ENCODE peak calls at places on chromosomes 13 and 19, in four cellular contexts. U is hepatocyte, B is astrocyte of the spinal cord, D is GM12865. J is an unnamed sample.

GRCh38 chr13:90710355-90710754 is 637.1 kb upstream of the MIR17HG start:
- DNase-seq in D (no peak), U (no peak), B (peak; percentile 41), J (no peak)

GRCh38 chr13:98959775-98960325 is 18.0 kb downstream of the DOCK9 start:
- DNase-seq in U (no peak), D (no peak), B (no peak), J (no peak)

GRCh38 chr13:31051999-31052398 is 109.7 kb downstream of the HSPH1 start:
- DNase-seq in B (no peak), D (no peak), U (no peak), J (no peak)

GRCh38 chr19:56111601-56112312 is 9.3 kb downstream of the ZNF787 start:
- DNase-seq in D (peak; percentile 83), U (no peak), B (no peak), J (no peak)

GRCh38 chr13:72651196-72651595 is 76.2 kb downstream of the MZT1 start:
- DNase-seq in B (no peak), U (peak; percentile 7), D (no peak), J (no peak)

GRCh38 chr13:97724450-97724849 is 229.0 kb upstream of the IPO5 start:
- DNase-seq in U (no peak), D (no peak), B (peak; percentile 18), J (no peak)

GRCh38 chr13:106680796-106681482 is 113.0 kb upstream of the ARGLU1 start:
- DNase-seq in U (no peak), B (no peak), D (no peak), J (no peak)

GRCh38 chr19:57664269-57665127 is 4.2 kb upstream of the ZSCAN4 start:
- DNase-seq in D (no peak), U (peak; percentile 78), B (peak; percentile 61), J (peak; percentile 63)

GRCh38 chr19:8145969-8146368 is 3.4 kb downstream of the FBN3 start:
- DNase-seq in B (no peak), U (no peak), D (no peak), J (no peak)

GRCh38 chr13:86856996-86857395 is 814.2 kb upstream of the SLITRK5 start:
- DNase-seq in B (peak; percentile 54), U (no peak), D (no peak), J (peak; percentile 5)

GRCh38 chr13:44575741-44576395 is at the start of gene TSC22D1:
- DNase-seq in B (peak; percentile 53), U (peak; percentile 58), D (peak; percentile 73), J (peak; percentile 60)

GRCh38 chr19:9914001-9914314 is 22.4 kb downstream of the OLFM2 start:
- DNase-seq in D (no peak), U (no peak), B (no peak), J (no peak)

GRCh38 chr13:26074706-26075105 is 22.9 kb upstream of the SHISA2 start:
- DNase-seq in D (no peak), B (peak; percentile 12), U (peak; percentile 13), J (no peak)
- TF ChIP-seq CTCF in D (no peak), B (peak; percentile 26), U (no peak), J (peak; percentile 14)

GRCh38 chr13:114066956-114067355 is 65.5 kb downstream of the RASA3 start:
- DNase-seq in B (no peak), U (no peak), D (no peak), J (no peak)

GRCh38 chr13:114065926-114066774 is 66.3 kb downstream of the RASA3 start:
- DNase-seq in B (no peak), U (no peak), D (peak; percentile 73), J (no peak)

GRCh38 chr13:114064516-114065140 is 67.8 kb downstream of the RASA3 start:
- DNase-seq in B (peak; percentile 51), U (no peak), D (peak; percentile 55), J (peak; percentile 66)

GRCh38 chr13:114063545-114064515 is 68.6 kb downstream of the RASA3 start:
- DNase-seq in D (peak; percentile 65), U (no peak), B (peak; percentile 71), J (peak; percentile 90)

DNA sequence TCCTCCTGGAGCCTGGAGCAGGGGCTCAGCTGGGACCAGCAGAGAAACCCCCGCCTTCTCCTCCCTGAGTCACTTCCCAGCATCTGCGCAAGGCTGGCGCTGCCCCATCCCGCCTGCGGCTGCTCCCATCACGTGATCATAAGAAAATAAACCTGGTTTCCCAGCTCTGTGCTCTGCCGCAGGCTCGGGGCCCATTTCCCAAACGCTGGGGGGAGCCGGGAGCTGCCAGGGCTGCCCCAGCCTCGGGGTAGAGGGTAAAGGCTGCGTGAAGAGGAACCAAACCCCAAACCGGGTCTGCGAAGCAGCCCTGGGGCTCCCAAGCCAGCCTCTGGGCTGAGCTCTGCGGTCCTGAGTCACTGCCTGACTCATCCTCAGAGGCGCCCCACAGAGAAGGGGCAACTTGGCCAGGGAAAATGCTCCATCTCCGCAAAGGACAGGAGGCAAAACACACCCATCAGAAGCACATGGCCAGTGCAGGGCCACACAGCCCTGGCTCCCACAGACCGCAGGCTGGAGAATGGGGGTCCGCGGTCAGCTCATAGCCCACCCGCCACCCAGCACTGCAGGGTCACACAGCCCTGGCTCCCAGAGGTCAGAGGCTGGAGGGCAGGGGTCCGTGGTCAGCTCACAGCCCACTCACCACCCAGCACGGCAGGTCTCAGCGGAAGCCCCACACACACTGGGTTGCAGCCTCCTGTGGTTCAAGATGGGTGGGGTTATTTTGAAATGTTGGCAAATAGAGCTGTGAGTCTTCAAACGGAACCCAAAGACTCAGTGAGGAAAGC is 67.1 kb downstream of the RASA3 start:
- DNase-seq in D (peak; percentile 79), B (peak; percentile 99), U (peak; percentile 93), J (peak; percentile 98)
- H3K4me3 ChIP-seq in D (peak overlapping the region; percentile 63), B (peak overlapping the region; percentile 7), U (no peak overlapping the region), J (peak overlapping the region; percentile 47)

DNA sequence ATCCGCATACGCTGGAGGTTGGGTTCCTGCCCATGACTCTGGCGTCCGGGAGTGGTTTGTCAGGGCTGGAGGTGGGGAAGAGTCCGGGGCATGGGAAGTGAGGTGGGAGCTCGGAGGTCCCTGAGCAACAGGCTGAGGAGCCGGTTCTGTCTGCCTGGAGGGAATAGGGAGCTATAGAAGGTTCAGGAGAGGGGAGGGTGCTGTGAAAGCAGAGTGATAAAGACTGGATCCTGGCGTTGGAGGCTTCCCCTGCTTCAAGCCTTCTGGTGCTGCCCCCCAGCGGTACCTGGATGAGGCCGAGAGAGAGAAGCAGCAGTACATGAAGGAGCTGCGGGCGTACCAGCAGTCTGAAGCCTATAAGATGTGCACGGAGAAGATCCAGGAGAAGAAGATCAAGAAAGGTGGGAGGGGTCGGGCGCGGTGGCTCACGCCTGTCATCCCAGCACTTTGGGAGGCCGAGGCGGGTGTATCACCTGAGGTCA is 2.6 kb downstream of the HMG20B start:
- DNase-seq in B (peak; percentile 41), D (peak; percentile 73), U (no peak), J (peak; percentile 49)
- TF ChIP-seq CTCF in B (peak; percentile 49), D (peak; percentile 63), U (peak; percentile 22), J (peak; percentile 45)

GRCh38 chr19:5693195-5694166 is 3.4 kb downstream of the RPL36 start:
- DNase-seq in D (peak; percentile 40), B (no peak), U (peak; percentile 10), J (no peak)

GRCh38 chr19:5691930-5692784 is 2.1 kb downstream of the RPL36 start:
- DNase-seq in D (peak; percentile 44), U (peak; percentile 4), B (no peak), J (peak; percentile 15)

GRCh38 chr19:5691205-5691929 is 1.3 kb downstream of the RPL36 start:
- DNase-seq in D (peak; percentile 59), B (peak; percentile 41), U (peak; percentile 57), J (peak; percentile 48)

GRCh38 chr19:5694167-5694951 is 4.3 kb downstream of the RPL36 start:
- DNase-seq in U (peak; percentile 5), D (peak; percentile 26), B (no peak), J (no peak)

GRCh38 chr19:5692785-5693194 is 2.7 kb downstream of the RPL36 start:
- DNase-seq in B (no peak), D (no peak), U (peak; percentile 4), J (no peak)
- H3K4me3 ChIP-seq in B (no peak overlapping the region), D (no peak overlapping the region), U (no peak overlapping the region), J (no peak overlapping the region)

GRCh38 chr19:52391135-52391534 is 6.5 kb upstream of the ZNF528 start:
- DNase-seq in U (no peak), D (no peak), B (no peak), J (no peak)
- TF ChIP-seq CTCF in U (no peak), D (no peak), B (no peak), J (no peak)

GRCh38 chr19:12194827-12195500 is 32.1 kb downstream of the ZNF136 start:
- DNase-seq in D (no peak), U (no peak), B (peak; percentile 65), J (peak; percentile 30)
- H3K4me3 ChIP-seq in D (no peak overlapping the region), U (no peak overlapping the region), B (peak overlapping the region; percentile 49), J (peak overlapping the region; percentile 51)

GRCh38 chr13:100596516-100596915 is 7.9 kb upstream of the GGACT start:
- DNase-seq in U (no peak), D (no peak), B (no peak), J (no peak)

GRCh38 chr13:100594255-100594654 is 5.7 kb upstream of the GGACT start:
- DNase-seq in D (no peak), B (no peak), U (no peak), J (no peak)

GRCh38 chr13:100597253-100597652 is 8.7 kb upstream of the GGACT start:
- DNase-seq in B (peak; percentile 37), D (no peak), U (no peak), J (no peak)

GRCh38 chr13:100589178-100589725 is 663 bp upstream of the GGACT start:
- DNase-seq in U (no peak), B (no peak), D (no peak), J (no peak)

DNA sequence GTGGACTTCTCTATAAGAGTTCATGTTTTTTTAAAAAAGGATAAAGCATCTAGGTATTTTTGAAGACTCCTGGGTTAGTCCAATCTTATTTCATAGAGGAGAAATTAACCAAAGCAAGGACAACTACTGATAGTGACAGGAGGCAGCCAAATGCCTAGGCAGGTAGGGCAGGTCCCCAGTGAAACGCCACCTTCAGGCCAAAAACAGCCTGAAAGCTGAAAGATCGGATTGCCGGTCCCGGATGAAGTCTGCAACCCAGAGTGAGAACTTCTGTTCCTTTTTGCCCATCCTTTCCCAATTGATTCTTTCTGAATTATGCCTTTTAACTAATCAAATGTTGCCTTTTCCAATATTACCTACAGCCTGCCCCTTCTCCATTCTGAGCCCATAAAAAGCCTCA is 6.1 kb upstream of the GGACT start:
- DNase-seq in B (no peak), D (no peak), U (peak; percentile 30), J (no peak)
- TF ChIP-seq CTCF in B (peak; percentile 24), D (peak; percentile 45), U (peak; percentile 36), J (peak; percentile 37)

GRCh38 chr19:44807652-44808462 is 1.0 kb upstream of the BCAM start:
- DNase-seq in D (no peak), B (peak; percentile 17), U (peak; percentile 72), J (peak; percentile 50)
- H3K4me3 ChIP-seq in D (no peak overlapping the region), B (no peak overlapping the region), U (no peak overlapping the region), J (no peak overlapping the region)

GRCh38 chr19:1465191-1466016 is 13.6 kb downstream of the C19orf25 start:
- DNase-seq in D (no peak), B (no peak), U (peak; percentile 85), J (peak; percentile 33)
- TF ChIP-seq CTCF in D (no peak), B (peak; percentile 42), U (peak; percentile 55), J (peak; percentile 42)